ENCODE peak calls at places on chromosomes 7 and 10, in nine cellular contexts. One of them, this sample, is unnamed.

GRCh38 chr7:100389437-100390088 is 16.3 kb downstream of the PILRA start:
- DNase-seq in stimulated activated CD4-positive, alpha-beta T cell treated with anti-CD3 and anti-CD28 coated beads, Interleukin-15, amount 100 ng/mL, for 1 hour: no peak
- DNase-seq in Right ventricle myocardium superior: no peak
- DNase-seq in mucosa of descending colon: no peak
- DNase-seq in osteocyte: no peak
- DNase-seq in iris pigment epithelial cell: no peak
- DNase-seq in cerebellum: no peak
- DNase-seq in NCI-H1417: no peak
- DNase-seq in HuH-7.5: no peak
- DNase-seq in this sample: no peak

GRCh38 chr7:18356195-18356645 is 139.3 kb upstream of the HDAC9 start:
- DNase-seq in stimulated activated CD4-positive, alpha-beta T cell treated with anti-CD3 and anti-CD28 coated beads, Interleukin-15, amount 100 ng/mL, for 1 hour: no peak
- DNase-seq in Right ventricle myocardium superior: no peak
- DNase-seq in mucosa of descending colon: no peak
- DNase-seq in osteocyte: no peak
- DNase-seq in iris pigment epithelial cell: peak
- DNase-seq in cerebellum: peak
- DNase-seq in NCI-H1417: peak
- DNase-seq in HuH-7.5: no peak
- DNase-seq in this sample: peak

GRCh38 chr7:36863901-36864701 is 139.8 kb upstream of the AOAH start:
- DNase-seq in stimulated activated CD4-positive, alpha-beta T cell treated with anti-CD3 and anti-CD28 coated beads, Interleukin-15, amount 100 ng/mL, for 1 hour: no peak
- DNase-seq in Right ventricle myocardium superior: no peak
- DNase-seq in mucosa of descending colon: no peak
- DNase-seq in osteocyte: peak
- DNase-seq in iris pigment epithelial cell: no peak
- DNase-seq in cerebellum: no peak
- DNase-seq in NCI-H1417: peak
- DNase-seq in HuH-7.5: no peak
- DNase-seq in this sample: no peak

GRCh38 chr10:71984798-71985388 is 20.7 kb downstream of the CHST3 start:
- DNase-seq in stimulated activated CD4-positive, alpha-beta T cell treated with anti-CD3 and anti-CD28 coated beads, Interleukin-15, amount 100 ng/mL, for 1 hour: no peak
- DNase-seq in Right ventricle myocardium superior: peak
- DNase-seq in mucosa of descending colon: no peak
- DNase-seq in osteocyte: no peak
- DNase-seq in iris pigment epithelial cell: no peak
- DNase-seq in cerebellum: no peak
- DNase-seq in NCI-H1417: no peak
- DNase-seq in HuH-7.5: no peak
- DNase-seq in this sample: no peak

GRCh38 chr10:114025610-114026130 is 18.0 kb upstream of the ADRB1 start:
- DNase-seq in stimulated activated CD4-positive, alpha-beta T cell treated with anti-CD3 and anti-CD28 coated beads, Interleukin-15, amount 100 ng/mL, for 1 hour: no peak
- DNase-seq in Right ventricle myocardium superior: no peak
- DNase-seq in mucosa of descending colon: no peak
- DNase-seq in osteocyte: no peak
- DNase-seq in iris pigment epithelial cell: no peak
- DNase-seq in cerebellum: no peak
- DNase-seq in NCI-H1417: no peak
- DNase-seq in HuH-7.5: no peak
- DNase-seq in this sample: no peak

GRCh38 chr10:4819707-4820106 is 6.3 kb upstream of the AKR1E2 start:
- DNase-seq in stimulated activated CD4-positive, alpha-beta T cell treated with anti-CD3 and anti-CD28 coated beads, Interleukin-15, amount 100 ng/mL, for 1 hour: no peak
- DNase-seq in Right ventricle myocardium superior: no peak
- DNase-seq in mucosa of descending colon: no peak
- DNase-seq in osteocyte: no peak
- DNase-seq in iris pigment epithelial cell: no peak
- DNase-seq in cerebellum: no peak
- DNase-seq in NCI-H1417: no peak
- DNase-seq in HuH-7.5: no peak
- DNase-seq in this sample: no peak

GRCh38 chr7:153832160-153832559 is 220.0 kb upstream of the DPP6 start:
- DNase-seq in stimulated activated CD4-positive, alpha-beta T cell treated with anti-CD3 and anti-CD28 coated beads, Interleukin-15, amount 100 ng/mL, for 1 hour: no peak
- DNase-seq in Right ventricle myocardium superior: no peak
- DNase-seq in mucosa of descending colon: no peak
- DNase-seq in osteocyte: no peak
- DNase-seq in iris pigment epithelial cell: no peak
- DNase-seq in cerebellum: no peak
- DNase-seq in NCI-H1417: peak
- DNase-seq in HuH-7.5: peak
- DNase-seq in this sample: no peak

GRCh38 chr10:120131183-120131582 is 238.7 kb downstream of the SEC23IP start:
- DNase-seq in stimulated activated CD4-positive, alpha-beta T cell treated with anti-CD3 and anti-CD28 coated beads, Interleukin-15, amount 100 ng/mL, for 1 hour: no peak
- DNase-seq in Right ventricle myocardium superior: no peak
- DNase-seq in mucosa of descending colon: no peak
- DNase-seq in osteocyte: no peak
- DNase-seq in iris pigment epithelial cell: peak
- DNase-seq in cerebellum: no peak
- DNase-seq in NCI-H1417: no peak
- DNase-seq in HuH-7.5: no peak
- DNase-seq in this sample: peak

GRCh38 chr7:157302314-157302711 is 34.5 kb upstream of the DNAJB6 start:
- DNase-seq in stimulated activated CD4-positive, alpha-beta T cell treated with anti-CD3 and anti-CD28 coated beads, Interleukin-15, amount 100 ng/mL, for 1 hour: peak
- DNase-seq in Right ventricle myocardium superior: peak
- DNase-seq in mucosa of descending colon: peak
- DNase-seq in osteocyte: no peak
- DNase-seq in iris pigment epithelial cell: peak
- DNase-seq in cerebellum: no peak
- DNase-seq in NCI-H1417: no peak
- DNase-seq in HuH-7.5: no peak
- DNase-seq in this sample: no peak

GRCh38 chr10:22670796-22671195 is 43.6 kb downstream of the PIP4K2A start:
- DNase-seq in stimulated activated CD4-positive, alpha-beta T cell treated with anti-CD3 and anti-CD28 coated beads, Interleukin-15, amount 100 ng/mL, for 1 hour: no peak
- DNase-seq in Right ventricle myocardium superior: no peak
- DNase-seq in mucosa of descending colon: no peak
- DNase-seq in osteocyte: no peak
- DNase-seq in iris pigment epithelial cell: no peak
- DNase-seq in cerebellum: no peak
- DNase-seq in NCI-H1417: no peak
- DNase-seq in HuH-7.5: no peak
- DNase-seq in this sample: no peak

GRCh38 chr10:36538945-36539586 is 586.3 kb upstream of the ANKRD30A start:
- DNase-seq in stimulated activated CD4-positive, alpha-beta T cell treated with anti-CD3 and anti-CD28 coated beads, Interleukin-15, amount 100 ng/mL, for 1 hour: no peak
- DNase-seq in Right ventricle myocardium superior: no peak
- DNase-seq in mucosa of descending colon: no peak
- DNase-seq in osteocyte: no peak
- DNase-seq in iris pigment epithelial cell: peak
- DNase-seq in cerebellum: no peak
- DNase-seq in NCI-H1417: no peak
- DNase-seq in HuH-7.5: no peak
- DNase-seq in this sample: no peak

GRCh38 chr10:33631991-33632390 is 297.5 kb upstream of the NRP1 start:
- DNase-seq in stimulated activated CD4-positive, alpha-beta T cell treated with anti-CD3 and anti-CD28 coated beads, Interleukin-15, amount 100 ng/mL, for 1 hour: no peak
- DNase-seq in Right ventricle myocardium superior: peak
- DNase-seq in mucosa of descending colon: no peak
- DNase-seq in osteocyte: no peak
- DNase-seq in iris pigment epithelial cell: no peak
- DNase-seq in cerebellum: no peak
- DNase-seq in NCI-H1417: no peak
- DNase-seq in HuH-7.5: no peak
- DNase-seq in this sample: no peak

GRCh38 chr7:12493866-12494265 is 76.7 kb upstream of the SCIN start:
- DNase-seq in stimulated activated CD4-positive, alpha-beta T cell treated with anti-CD3 and anti-CD28 coated beads, Interleukin-15, amount 100 ng/mL, for 1 hour: no peak
- DNase-seq in Right ventricle myocardium superior: no peak
- DNase-seq in mucosa of descending colon: no peak
- DNase-seq in osteocyte: no peak
- DNase-seq in iris pigment epithelial cell: no peak
- DNase-seq in cerebellum: no peak
- DNase-seq in NCI-H1417: no peak
- DNase-seq in HuH-7.5: no peak
- DNase-seq in this sample: no peak